ENCODE peak calls at places on chromosomes 4 and X, in five cellular contexts. D is pancreas, S is upper lobe of right lung, V is mammary epithelial cell, G is astrocyte of the spinal cord. W is an unnamed sample.

GRCh38 chr4:126271266-126271665 is 956.5 kb downstream of the FAT4 start:
- DNase-seq in D (no peak), S (no peak), V (no peak), G (no peak), W (no peak)

GRCh38 chr4:57103051-57103450 is 7.1 kb downstream of the IGFBP7 start:
- DNase-seq in D (no peak), S (no peak), V (no peak), G (peak; percentile 28), W (no peak)

GRCh38 chr4:152385551-152385950 is 150.3 kb downstream of the FBXW7 start:
- DNase-seq in D (no peak), S (no peak), V (no peak), G (peak; percentile 26), W (no peak)

GRCh38 chr4:64000241-64000640 is 409.0 kb downstream of the TECRL start:
- DNase-seq in D (no peak), S (no peak), V (no peak), G (no peak), W (no peak)

GRCh38 chr4:20431422-20432014 is 179.8 kb downstream of the SLIT2 start:
- DNase-seq in D (no peak), S (no peak), V (no peak), G (peak; percentile 62), W (no peak)

GRCh38 chrX:83469551-83469950 is 38.5 kb upstream of the POU3F4 start:
- DNase-seq in D (peak; percentile 22), S (no peak), V (peak; percentile 6), G (peak; percentile 8), W (peak; percentile 69)

GRCh38 chr4:2898001-2898400 is 54.4 kb downstream of the ADD1 start:
- DNase-seq in D (no peak), S (no peak), V (no peak), G (no peak), W (no peak)

GRCh38 chrX:40105791-40106676 is 8.3 kb upstream of the BCOR start:
- DNase-seq in D (peak; percentile 68), S (peak; percentile 88), V (peak; percentile 33), G (no peak), W (peak; percentile 94)

GRCh38 chr4:40750461-40751258 is 905 bp downstream of the NSUN7 start:
- DNase-seq in D (no peak), S (no peak), V (peak; percentile 1), G (peak; percentile 14), W (peak; percentile 80)

GRCh38 chrX:75746891-75747639 is 38.0 kb downstream of the MAGEE2 start:
- DNase-seq in D (peak; percentile 37), S (peak; percentile 67), V (no peak), G (peak; percentile 0), W (peak; percentile 70)

GRCh38 chrX:56268888-56269287 is 36.7 kb downstream of the KLF8 start:
- DNase-seq in D (no peak), S (no peak), V (peak; percentile 35), G (no peak), W (no peak)

GRCh38 chr4:56181140-56181950 is 205.9 kb downstream of the AASDH start:
- DNase-seq in D (no peak), S (no peak), V (peak; percentile 34), G (no peak), W (no peak)

GRCh38 chrX:107167163-107167921 is 38.9 kb downstream of the NUP62CL start:
- DNase-seq in D (no peak), S (no peak), V (no peak), G (no peak), W (no peak)

GRCh38 chr4:176376032-176376614 is 56.4 kb downstream of the SPCS3 start:
- DNase-seq in D (no peak), S (no peak), V (no peak), G (peak; percentile 52), W (no peak)

GRCh38 chr4:74189331-74190043 is 31.6 kb downstream of the MTHFD2L start:
- DNase-seq in D (no peak), S (no peak), V (peak; percentile 44), G (peak; percentile 56), W (no peak)

GRCh38 chrX:10103023-10103422 is 53.8 kb upstream of the CLCN4 start:
- DNase-seq in D (peak; percentile 29), S (no peak), V (no peak), G (peak; percentile 18), W (no peak)

GRCh38 chr4:55947912-55948725 is 626 bp upstream of the CEP135 start:
- DNase-seq in D (no peak), S (no peak), V (peak; percentile 93), G (peak; percentile 92), W (no peak)

GRCh38 chr4:126038492-126039236 is 723.9 kb downstream of the FAT4 start:
- DNase-seq in D (no peak), S (no peak), V (no peak), G (peak; percentile 45), W (no peak)

GRCh38 chrX:110310000-110310790 is 7.7 kb downstream of the AMMECR1 start:
- DNase-seq in D (no peak), S (no peak), V (no peak), G (no peak), W (no peak)

GRCh38 chrX:19670321-19670750 is 155.0 kb upstream of the MAP3K15 start:
- DNase-seq in D (no peak), S (no peak), V (no peak), G (peak; percentile 33), W (no peak)

GRCh38 chrX:123153846-123154335 is 30.2 kb upstream of the GRIA3 start:
- DNase-seq in D (no peak), S (no peak), V (peak; percentile 5), G (peak; percentile 21), W (no peak)

GRCh38 chrX:52271212-52271611 is 86.5 kb downstream of the MAGED4 start:
- DNase-seq in D (no peak), S (no peak), V (peak; percentile 9), G (no peak), W (peak; percentile 69)

GRCh38 chrX:43655151-43655676 is 885 bp upstream of the MAOA start:
- DNase-seq in D (peak; percentile 50), S (peak; percentile 71), V (peak; percentile 53), G (peak; percentile 29), W (peak; percentile 81)

GRCh38 chrX:139198936-139199335 is 331.6 kb upstream of the F9 start:
- DNase-seq in D (no peak), S (no peak), V (no peak), G (no peak), W (no peak)

GRCh38 chrX:118349188-118349587 is 3.3 kb downstream of the WDR44 start:
- DNase-seq in D (no peak), S (no peak), V (no peak), G (no peak), W (no peak)

GRCh38 chrX:22122510-22122909 is 90.4 kb downstream of the PHEX start:
- DNase-seq in D (no peak), S (no peak), V (peak; percentile 97), G (peak; percentile 83), W (no peak)

GRCh38 chrX:48474127-48474526 is 1.9 kb upstream of the FTSJ1 start:
- DNase-seq in D (no peak), S (no peak), V (no peak), G (no peak), W (no peak)

GRCh38 chrX:137194164-137194563 is 160.4 kb upstream of the GPR101 start:
- DNase-seq in D (peak; percentile 25), S (no peak), V (peak; percentile 7), G (peak; percentile 27), W (peak; percentile 85)

GRCh38 chrX:106811131-106811910 is 8.8 kb downstream of the TBC1D8B start:
- DNase-seq in D (no peak), S (no peak), V (no peak), G (no peak), W (no peak)

GRCh38 chr4:17562157-17562556 is 14.8 kb upstream of the LAP3 start:
- DNase-seq in D (no peak), S (no peak), V (no peak), G (no peak), W (peak; percentile 57)
- TF ChIP-seq CTCF in D (no peak), S (no peak), V (no peak), G (peak; percentile 19), W (peak; percentile 59)

DNA sequence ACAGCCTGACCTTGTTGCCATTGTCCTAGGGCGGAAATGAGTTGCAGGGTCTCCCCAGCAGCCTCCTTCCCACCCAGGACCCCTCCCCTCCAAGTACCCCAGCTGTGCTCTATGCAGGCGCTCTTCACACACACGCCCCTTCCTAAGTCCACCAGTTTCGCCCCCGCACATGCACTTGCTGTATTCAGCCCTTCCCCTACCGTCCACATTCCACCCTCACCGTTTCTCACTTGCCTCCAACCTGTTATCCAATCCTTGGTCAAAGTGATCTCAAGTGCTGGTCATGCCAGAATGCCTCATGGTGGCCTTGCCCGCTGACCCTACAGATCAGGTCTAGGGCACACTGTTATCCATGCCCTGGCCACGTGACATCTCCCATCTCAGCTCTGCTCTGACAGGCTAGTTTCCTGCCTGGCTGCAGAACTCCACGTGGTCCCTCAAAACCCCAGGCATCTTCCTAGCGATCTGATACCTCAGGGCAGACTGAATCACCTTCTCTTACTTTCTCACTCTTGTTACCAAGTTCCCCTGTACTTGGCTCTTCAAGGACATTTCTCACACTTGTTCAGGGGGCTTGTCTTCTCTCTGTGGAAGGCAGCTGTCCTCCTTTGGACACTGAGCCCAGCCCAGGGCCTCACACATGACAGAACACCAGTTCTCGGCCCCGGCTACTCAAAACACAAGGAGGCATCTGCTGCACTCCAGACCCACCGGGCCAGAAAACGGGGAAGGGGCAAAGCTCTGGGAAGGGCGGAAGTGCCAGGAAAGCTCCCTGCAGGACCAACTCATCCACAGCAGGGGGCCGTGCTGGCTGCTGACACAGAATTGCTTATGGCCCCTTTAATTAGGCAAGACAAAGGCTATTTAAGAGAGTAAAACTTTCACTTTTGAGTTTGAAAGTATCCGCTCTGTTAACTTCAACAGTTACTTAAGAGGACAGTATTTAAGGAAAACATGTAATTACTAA is 39.9 kb downstream of the NSG1 start:
- DNase-seq in D (no peak), S (no peak), V (no peak), G (peak; percentile 47), W (peak; percentile 92)
- TF ChIP-seq CTCF in D (no peak), S (no peak), V (no peak), G (no peak), W (peak; percentile 19)

DNA sequence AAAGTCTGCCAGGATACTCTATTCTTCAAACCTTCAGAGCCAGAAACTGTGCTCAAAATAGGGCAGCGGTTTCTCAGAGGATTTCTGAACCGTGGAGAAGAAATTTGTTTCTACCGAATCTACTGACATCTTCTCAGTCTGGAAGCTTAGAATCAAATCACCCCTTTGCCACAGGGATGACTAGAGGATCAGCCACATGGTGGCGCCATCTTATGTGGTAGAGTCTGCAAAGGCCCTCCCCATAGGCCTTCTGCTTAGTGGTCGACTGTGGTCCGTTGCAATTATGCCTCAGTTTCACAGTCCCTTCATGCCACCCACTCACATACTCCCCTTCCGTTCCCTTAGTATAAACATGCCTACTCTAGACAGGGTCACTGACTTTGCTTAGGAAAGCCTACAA is 680.7 kb upstream of the SPANXN1 start:
- DNase-seq in D (no peak), S (no peak), V (no peak), G (no peak), W (peak; percentile 72)
- TF ChIP-seq CTCF in D (no peak), S (no peak), V (no peak), G (no peak), W (peak; percentile 67)

GRCh38 chrX:30513284-30513683 is 64.3 kb downstream of the TASL start:
- DNase-seq in D (no peak), S (no peak), V (no peak), G (no peak), W (no peak)
- TF ChIP-seq CTCF in D (peak; percentile 31), S (peak; percentile 39), V (peak; percentile 71), G (peak; percentile 46), W (peak; percentile 91)

DNA sequence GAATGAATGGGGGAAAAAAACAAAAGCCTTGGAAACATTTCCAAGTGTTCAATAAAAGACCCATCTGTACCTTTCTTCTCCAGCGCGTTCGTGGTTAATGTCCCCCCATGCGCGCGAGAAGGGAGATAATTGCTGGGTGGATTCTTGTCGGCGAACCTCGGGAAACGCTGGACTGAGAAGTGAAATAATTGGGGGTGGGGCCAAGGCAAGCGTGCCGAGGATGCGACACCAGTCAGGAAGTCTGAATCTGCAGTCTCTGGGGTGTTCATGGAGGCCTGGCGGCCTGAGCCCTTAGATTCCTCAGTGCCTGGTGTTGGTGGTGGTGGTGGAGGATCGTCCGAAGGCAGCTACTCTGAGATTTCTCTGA is 5.3 kb upstream of the ARX start:
- DNase-seq in D (no peak), S (no peak), V (no peak), G (no peak), W (no peak)
- TF ChIP-seq CTCF in D (no peak), S (no peak), V (no peak), G (no peak), W (no peak)

W was measured in endodermal cell.